ENCODE peak calls at places on chromosome 5, in ten cellular contexts. I, Y, K, M, T, R, Z, O, U and G are unnamed samples.

GRCh38 chr5:75044406-75044805 is 8.0 kb downstream of the GCNT4 start:
- DNase-seq in I (no peak), Y (no peak), K (no peak), M (no peak), T (peak), R (no peak), Z (no peak), O (no peak), U (no peak), G (no peak)

GRCh38 chr5:136166909-136167308 is 26.1 kb downstream of the SMIM32 start:
- DNase-seq in I (no peak), Y (no peak), K (no peak), M (no peak), T (no peak), R (no peak), Z (no peak), O (no peak), U (no peak), G (no peak)

GRCh38 chr5:103849934-103850333 is 287.3 kb upstream of the NUDT12 start:
- DNase-seq in I (peak), Y (no peak), K (peak), M (no peak), T (peak), R (no peak), Z (no peak), O (no peak), U (no peak), G (no peak)

GRCh38 chr5:17990168-17990567 is 355.9 kb downstream of the TAF11L14 start:
- DNase-seq in I (no peak), Y (no peak), K (no peak), M (no peak), T (no peak), R (no peak), Z (no peak), O (peak), U (no peak), G (no peak)

GRCh38 chr5:67530609-67531255 is 334.1 kb upstream of the CD180 start:
- DNase-seq in I (no peak), Y (no peak), K (no peak), M (no peak), T (no peak), R (no peak), Z (no peak), O (peak), U (no peak), G (peak)

GRCh38 chr5:153081385-153081784 is 409.1 kb upstream of the GRIA1 start:
- DNase-seq in I (no peak), Y (no peak), K (peak), M (no peak), T (no peak), R (no peak), Z (no peak), O (no peak), U (no peak), G (no peak)

GRCh38 chr5:172362755-172363154 is 79.2 kb upstream of the UBTD2 start:
- DNase-seq in I (no peak), Y (no peak), K (peak), M (no peak), T (peak), R (no peak), Z (no peak), O (no peak), U (no peak), G (no peak)

GRCh38 chr5:97094579-97095317 is 47.7 kb downstream of the LIX1 start:
- DNase-seq in I (no peak), Y (no peak), K (no peak), M (no peak), T (peak), R (no peak), Z (no peak), O (no peak), U (no peak), G (no peak)

GRCh38 chr5:63923914-63924313 is 38.3 kb downstream of the HTR1A start:
- DNase-seq in I (peak), Y (no peak), K (no peak), M (no peak), T (peak), R (no peak), Z (no peak), O (no peak), U (no peak), G (no peak)